ENCODE peak calls at places on chromosomes 11 and 22, in four cellular contexts. One of them, this sample, is unnamed.

GRCh38 chr22:37334859-37335818 is 52.8 kb downstream of the CYTH4 start:
- DNase-seq in AG10803: no peak
- DNase-seq in NB4: peak; percentile 34
- DNase-seq in cardiac muscle cell: no peak
- DNase-seq in this sample: no peak

GRCh38 chr11:128297111-128297651 is 290.2 kb downstream of the ETS1 start:
- DNase-seq in AG10803: no peak
- DNase-seq in NB4: no peak
- DNase-seq in cardiac muscle cell: no peak
- DNase-seq in this sample: no peak

GRCh38 chr11:76391039-76391438 is 9.9 kb downstream of the GVQW3 start:
- DNase-seq in AG10803: no peak
- DNase-seq in NB4: no peak
- DNase-seq in cardiac muscle cell: no peak
- DNase-seq in this sample: no peak

GRCh38 chr11:61138940-61139339 is 22.3 kb downstream of the VPS37C start:
- DNase-seq in AG10803: peak; percentile 86
- DNase-seq in NB4: peak; percentile 73
- DNase-seq in cardiac muscle cell: peak; percentile 36
- DNase-seq in this sample: no peak

GRCh38 chr11:64996710-64997380 is at the start of gene BATF2:
- DNase-seq in AG10803: peak; percentile 73
- DNase-seq in NB4: peak; percentile 88
- DNase-seq in cardiac muscle cell: peak; percentile 76
- DNase-seq in this sample: no peak

GRCh38 chr11:44987506-44987905 is 36.8 kb upstream of the TP53I11 start:
- DNase-seq in AG10803: no peak
- DNase-seq in NB4: no peak
- DNase-seq in cardiac muscle cell: no peak
- DNase-seq in this sample: no peak

GRCh38 chr22:36413022-36413770 is 25.4 kb upstream of the MYH9 start:
- DNase-seq in AG10803: no peak
- DNase-seq in NB4: no peak
- DNase-seq in cardiac muscle cell: peak; percentile 48
- DNase-seq in this sample: no peak

GRCh38 chr11:15053201-15053685 is 20.1 kb upstream of the CALCB start:
- DNase-seq in AG10803: peak; percentile 34
- DNase-seq in NB4: no peak
- DNase-seq in cardiac muscle cell: no peak
- DNase-seq in this sample: peak; percentile 70

GRCh38 chr11:73894725-73895335 is 18.0 kb downstream of the PAAF1 start:
- DNase-seq in AG10803: peak; percentile 43
- DNase-seq in NB4: no peak
- DNase-seq in cardiac muscle cell: no peak
- DNase-seq in this sample: no peak

GRCh38 chr11:119205080-119205479 is 1.1 kb upstream of the CBL start:
- DNase-seq in AG10803: no peak
- DNase-seq in NB4: peak; percentile 78
- DNase-seq in cardiac muscle cell: no peak
- DNase-seq in this sample: no peak

GRCh38 chr11:312092-312816 is 1.6 kb upstream of the IFITM1 start:
- DNase-seq in AG10803: no peak
- DNase-seq in NB4: no peak
- DNase-seq in cardiac muscle cell: no peak
- DNase-seq in this sample: no peak
- H3K4me3 ChIP-seq in AG10803: peak overlapping the region; percentile 33
- H3K4me3 ChIP-seq in NB4: no peak overlapping the region
- H3K4me3 ChIP-seq in cardiac muscle cell: no peak overlapping the region
- H3K4me3 ChIP-seq in this sample: no peak overlapping the region

DNA sequence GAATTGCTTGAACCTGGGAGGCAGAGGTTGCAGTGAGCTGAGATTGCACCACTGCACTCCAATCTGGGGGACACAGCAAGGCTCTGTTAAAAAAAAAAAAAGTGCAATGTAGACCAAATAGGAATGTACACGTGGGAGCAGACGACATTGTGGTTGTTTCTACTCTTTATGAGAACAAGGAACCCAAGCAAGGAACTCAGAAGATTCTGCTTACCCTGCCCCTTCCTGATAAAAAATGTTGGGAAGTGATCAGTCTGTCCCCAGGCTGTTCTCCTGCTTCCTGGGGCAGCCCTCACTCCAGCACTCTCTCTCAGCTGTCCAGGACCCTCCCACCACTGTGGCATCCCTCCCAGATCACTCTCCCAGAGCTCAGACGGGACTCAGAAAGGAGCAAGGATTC is 31.7 kb downstream of the SLCO2B1 start:
- DNase-seq in AG10803: no peak
- DNase-seq in NB4: no peak
- DNase-seq in cardiac muscle cell: no peak
- DNase-seq in this sample: no peak
- H3K4me3 ChIP-seq in AG10803: no peak overlapping the region
- H3K4me3 ChIP-seq in NB4: no peak overlapping the region
- H3K4me3 ChIP-seq in cardiac muscle cell: no peak overlapping the region
- H3K4me3 ChIP-seq in this sample: no peak overlapping the region

DNA sequence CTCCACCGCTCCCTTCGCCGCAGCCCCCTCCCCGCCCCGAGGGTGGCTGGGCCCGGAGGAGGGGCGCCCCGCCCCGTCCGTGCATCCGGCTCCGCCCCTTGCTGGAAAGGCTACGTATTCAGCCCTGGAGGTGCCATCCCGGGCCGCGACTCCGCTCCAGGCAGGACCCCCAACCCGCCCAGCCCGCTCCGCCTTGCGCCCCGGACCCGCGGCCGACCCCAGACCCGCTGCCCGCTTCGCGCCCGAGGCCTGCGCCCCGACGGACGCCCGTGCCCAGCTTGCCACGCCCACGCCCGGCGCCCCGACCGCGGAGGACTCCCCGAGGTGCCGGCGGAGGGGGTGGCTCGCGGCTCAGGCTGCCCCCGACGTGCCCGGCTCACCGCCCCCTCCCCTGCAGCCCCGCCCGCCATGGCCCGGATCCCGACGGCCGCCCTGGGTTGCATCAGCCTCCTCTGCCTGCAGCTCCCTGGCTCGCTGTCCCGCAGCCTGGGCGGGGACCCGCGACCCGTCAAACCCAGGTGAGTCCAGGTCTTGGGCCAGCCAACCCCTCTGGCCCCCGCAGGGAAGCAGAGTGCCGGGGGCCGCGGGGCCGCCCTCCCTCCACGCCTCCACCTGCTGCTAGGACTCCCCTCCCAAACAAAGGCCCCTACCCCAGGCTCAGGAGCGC is at the start of gene ADM2:
- DNase-seq in AG10803: peak; percentile 49
- DNase-seq in NB4: peak; percentile 40
- DNase-seq in cardiac muscle cell: peak; percentile 31
- DNase-seq in this sample: no peak
- H3K4me3 ChIP-seq in AG10803: peak within 1 kb of the TSS; percentile 87
- H3K4me3 ChIP-seq in NB4: no peak within 1 kb of the TSS
- H3K4me3 ChIP-seq in cardiac muscle cell: peak within 1 kb of the TSS; percentile 19
- H3K4me3 ChIP-seq in this sample: peak within 1 kb of the TSS; percentile 70

GRCh38 chr11:58577441-58578135 is 1.3 kb upstream of the ZFP91 start:
- DNase-seq in AG10803: peak; percentile 93
- DNase-seq in NB4: peak; percentile 95
- DNase-seq in cardiac muscle cell: peak; percentile 58
- DNase-seq in this sample: peak; percentile 61

GRCh38 chr11:58576792-58577440 is 1.3 kb upstream of the LPXN start:
- DNase-seq in AG10803: peak; percentile 64
- DNase-seq in NB4: peak; percentile 44
- DNase-seq in cardiac muscle cell: no peak
- DNase-seq in this sample: no peak

GRCh38 chr11:58574851-58575250 is 805 bp downstream of the LPXN start:
- DNase-seq in AG10803: peak; percentile 91
- DNase-seq in NB4: no peak
- DNase-seq in cardiac muscle cell: no peak
- DNase-seq in this sample: peak; percentile 67

GRCh38 chr11:58573451-58574104 is 2.1 kb downstream of the LPXN start:
- DNase-seq in AG10803: peak; percentile 84
- DNase-seq in NB4: peak; percentile 84
- DNase-seq in cardiac muscle cell: peak; percentile 73
- DNase-seq in this sample: peak; percentile 41

GRCh38 chr11:58575377-58576020 is at the start of gene LPXN:
- DNase-seq in AG10803: peak; percentile 83
- DNase-seq in NB4: peak; percentile 89
- DNase-seq in cardiac muscle cell: no peak
- DNase-seq in this sample: no peak
- H3K4me3 ChIP-seq in AG10803: peak within 1 kb of the TSS; percentile 45
- H3K4me3 ChIP-seq in NB4: peak within 1 kb of the TSS; percentile 74
- H3K4me3 ChIP-seq in cardiac muscle cell: no peak within 1 kb of the TSS
- H3K4me3 ChIP-seq in this sample: peak within 1 kb of the TSS; percentile 93